ENCODE peak calls at places on chromosomes 7 and 10, in six cellular contexts. E, X, C, S, D and L are unnamed samples.

GRCh38 chr10:32104622-32105509 is 48.6 kb upstream of the KIF5B start:
- DNase-seq in C (no peak), E (no peak), D (no peak), X (peak), S (no peak), L (no peak)

GRCh38 chr7:101433688-101434087 is 71.0 kb downstream of the COL26A1 start:
- DNase-seq in S (no peak), X (no peak), D (no peak), C (no peak), E (no peak), L (no peak)

GRCh38 chr10:74585231-74586087 is 240.9 kb upstream of the KAT6B start:
- DNase-seq in C (peak), D (no peak), S (no peak), X (peak), E (no peak), L (no peak)

GRCh38 chr7:55499591-55499990 is 72.7 kb downstream of the VOPP1 start:
- DNase-seq in C (no peak), X (no peak), E (no peak), D (no peak), S (no peak), L (no peak)

GRCh38 chr7:135441791-135442190 is 68.1 kb downstream of the CNOT4 start:
- DNase-seq in S (no peak), C (no peak), X (peak), E (no peak), D (no peak), L (peak)

GRCh38 chr10:86782691-86783418 is 26.4 kb downstream of the BMPR1A start:
- DNase-seq in E (no peak), X (peak), S (no peak), D (no peak), C (no peak), L (no peak)

GRCh38 chr7:138097064-138097741 is 20.9 kb downstream of the AKR1D1 start:
- DNase-seq in C (no peak), E (peak), D (no peak), S (no peak), X (peak), L (no peak)

GRCh38 chr7:149779502-149779805 is 6.1 kb upstream of the ZNF467 start:
- DNase-seq in C (no peak), E (no peak), D (no peak), X (no peak), S (no peak), L (no peak)

GRCh38 chr7:17681965-17682364 is 258.3 kb downstream of the SNX13 start:
- DNase-seq in C (no peak), X (peak), D (no peak), S (no peak), E (no peak), L (no peak)

GRCh38 chr7:121288894-121289293 is 39.9 kb upstream of the WNT16 start:
- DNase-seq in X (peak), D (no peak), S (no peak), C (no peak), E (no peak), L (no peak)